ENCODE peak calls at places on chromosomes 3 and 15, in five cellular contexts. E, S, D, M and X are unnamed samples.

GRCh38 chr3:154427685-154428291 is 2.2 kb downstream of the GPR149 start:
- DNase-seq in E (no peak), D (peak; percentile 30), S (no peak), M (no peak), X (no peak)

GRCh38 chr3:20110826-20111225 is 70.6 kb downstream of the KAT2B start:
- DNase-seq in S (no peak), D (no peak), M (no peak), E (no peak), X (no peak)

GRCh38 chr3:164897335-164897734 is 181.0 kb downstream of the SI start:
- DNase-seq in M (no peak), E (no peak), D (no peak), S (no peak), X (no peak)

GRCh38 chr15:67652586-67652985 is 110.1 kb downstream of the MAP2K5 start:
- DNase-seq in D (no peak), S (no peak), M (no peak), E (no peak), X (no peak)

GRCh38 chr3:72973031-72973723 is 23.4 kb upstream of the PPP4R2 start:
- DNase-seq in E (peak; percentile 18), M (peak; percentile 77), D (no peak), S (no peak), X (peak; percentile 83)

GRCh38 chr3:24151595-24151994 is 206.5 kb downstream of the NR1D2 start:
- DNase-seq in D (no peak), S (no peak), E (no peak), M (no peak), X (no peak)

GRCh38 chr15:67101981-67102929 is 36.9 kb downstream of the SMAD3 start:
- DNase-seq in M (peak; percentile 76), S (no peak), E (peak; percentile 50), D (no peak), X (peak; percentile 73)

GRCh38 chr15:47756872-47757271 is 39.6 kb downstream of the SEMA6D start:
- DNase-seq in S (no peak), D (no peak), M (peak; percentile 91), E (peak; percentile 83), X (peak; percentile 92)

GRCh38 chr15:67143646-67144045 is 78.2 kb downstream of the SMAD3 start:
- DNase-seq in M (no peak), S (no peak), D (no peak), E (no peak), X (no peak)

GRCh38 chr3:3776607-3777006 is 22.6 kb upstream of the LRRN1 start:
- DNase-seq in E (no peak), S (no peak), D (no peak), M (no peak), X (no peak)

GRCh38 chr3:10528046-10528445 is 22.7 kb upstream of the ATP2B2 start:
- DNase-seq in M (no peak), S (no peak), E (no peak), D (no peak), X (no peak)

GRCh38 chr3:40701016-40701588 is 176.3 kb downstream of the ZNF621 start:
- DNase-seq in S (no peak), D (no peak), M (no peak), E (no peak), X (no peak)